ENCODE peak calls at places on chromosomes 3 and 15, in four cellular contexts. V is H1, I is HepG2, M is K562. L is an unnamed sample.

GRCh38 chr3:71310595-71311319 is 272.8 kb downstream of the FOXP1 start:
- DNase-seq in V (no peak), I (peak; percentile 24), M (no peak), L (peak; percentile 55)

GRCh38 chr15:31296304-31297220 is 30.1 kb upstream of the KLF13 start:
- DNase-seq in V (no peak), I (peak; percentile 97), M (no peak), L (no peak)

GRCh38 chr3:152284906-152285305 is 16.2 kb downstream of the MBNL1 start:
- DNase-seq in V (no peak), I (no peak), M (no peak), L (no peak)

GRCh38 chr15:58521293-58521991 is 89.7 kb downstream of the LIPC start:
- DNase-seq in V (peak; percentile 5), I (peak; percentile 42), M (peak; percentile 91), L (peak; percentile 84)

GRCh38 chr3:126160243-126161210 is 19.9 kb downstream of the ALDH1L1 start:
- DNase-seq in V (no peak), I (no peak), M (no peak), L (no peak)

GRCh38 chr15:58182460-58183163 is 44.4 kb downstream of the AQP9 start:
- DNase-seq in V (peak; percentile 36), I (peak; percentile 37), M (peak; percentile 79), L (peak; percentile 41)

GRCh38 chr15:69093614-69094013 is 66.8 kb upstream of the GLCE start:
- DNase-seq in V (no peak), I (no peak), M (no peak), L (no peak)

GRCh38 chr3:108117245-108117644 is 26.4 kb upstream of the CD47 start:
- DNase-seq in V (no peak), I (no peak), M (peak; percentile 45), L (peak; percentile 51)

GRCh38 chr3:100006570-100007271 is 107.6 kb downstream of the FILIP1L start:
- DNase-seq in V (no peak), I (peak; percentile 13), M (no peak), L (peak; percentile 60)

GRCh38 chr3:184345678-184346144 is 8.3 kb downstream of the FAM131A start:
- DNase-seq in V (no peak), I (peak; percentile 84), M (peak; percentile 85), L (peak; percentile 50)

GRCh38 chr3:43477600-43477999 is 144.2 kb downstream of the ANO10 start:
- DNase-seq in V (no peak), I (no peak), M (no peak), L (no peak)

GRCh38 chr3:139521811-139522210 is 17.7 kb downstream of the RBP1 start:
- DNase-seq in V (no peak), I (no peak), M (no peak), L (no peak)

GRCh38 chr15:45333550-45333949 is 44.8 kb downstream of the GATM start:
- DNase-seq in V (no peak), I (peak; percentile 53), M (no peak), L (peak; percentile 17)

GRCh38 chr15:69668963-69669362 is 216.3 kb downstream of the RPLP1 start:
- DNase-seq in V (no peak), I (no peak), M (no peak), L (no peak)

DNA sequence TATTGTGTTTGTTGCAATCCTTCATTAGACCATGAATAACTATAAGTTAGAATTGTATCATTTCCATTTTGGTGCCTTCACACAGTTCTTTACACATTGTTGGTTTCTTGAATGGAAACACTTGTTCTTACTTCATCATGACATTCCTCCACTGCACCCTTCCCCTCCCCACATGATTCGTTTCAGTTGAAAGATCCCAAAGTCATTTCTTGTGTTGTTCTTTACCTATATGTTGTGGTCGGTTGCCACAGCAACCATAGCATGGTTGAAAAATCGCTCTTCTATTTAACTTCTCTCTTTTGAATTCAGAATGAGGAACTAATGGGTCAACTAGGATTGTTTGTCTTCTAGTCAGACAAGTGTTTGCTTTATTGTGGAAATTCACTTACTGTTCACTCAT is 103.3 kb downstream of the IL1RAP start:
- DNase-seq in V (no peak), I (peak; percentile 92), M (no peak), L (no peak)
- H2AFZ ChIP-seq in V (no peak overlapping the region), I (no peak overlapping the region), M (no peak overlapping the region), L (no peak overlapping the region)

DNA sequence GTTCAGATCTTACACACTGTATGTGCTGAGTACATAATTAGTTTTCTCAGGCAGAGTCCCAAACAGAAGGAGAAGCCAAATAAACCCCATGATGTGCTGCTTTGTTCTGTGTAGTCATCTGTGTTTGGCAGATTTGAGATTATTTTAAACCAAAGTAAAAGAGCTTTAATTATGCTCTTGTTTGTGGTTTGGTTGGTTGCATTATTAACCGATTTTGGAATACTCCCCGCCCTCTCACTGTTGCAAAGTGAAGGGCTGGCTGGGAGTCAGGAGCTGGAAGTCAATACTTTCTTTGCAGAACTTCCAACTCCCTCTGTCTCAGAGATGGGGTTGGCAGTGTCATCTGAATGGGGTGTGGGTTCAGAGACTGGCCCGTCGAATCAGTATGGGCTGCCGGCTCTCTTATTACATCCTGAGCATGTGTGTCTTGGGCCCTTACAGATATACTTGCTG is 34.4 kb downstream of the SLCO3A1 start:
- DNase-seq in V (no peak), I (no peak), M (no peak), L (no peak)
- TF ChIP-seq MAFK in V (no peak), I (no peak), M (no peak), L (no peak)

GRCh38 chr3:178202199-178202598 is 334.0 kb upstream of the KCNMB2 start:
- DNase-seq in V (no peak), I (no peak), M (no peak), L (no peak)

GRCh38 chr3:178201714-178202113 is 334.5 kb upstream of the KCNMB2 start:
- DNase-seq in V (no peak), I (no peak), M (no peak), L (no peak)

GRCh38 chr3:178205750-178206149 is 330.5 kb upstream of the KCNMB2 start:
- DNase-seq in V (no peak), I (no peak), M (no peak), L (peak; percentile 51)

GRCh38 chr3:178203152-178203551 is 333.1 kb upstream of the KCNMB2 start:
- DNase-seq in V (no peak), I (no peak), M (no peak), L (peak; percentile 52)

GRCh38 chr3:178203650-178204049 is 332.6 kb upstream of the KCNMB2 start:
- DNase-seq in V (no peak), I (no peak), M (no peak), L (peak; percentile 47)
- H2AFZ ChIP-seq in V (no peak overlapping the region), I (no peak overlapping the region), M (no peak overlapping the region), L (no peak overlapping the region)

GRCh38 chr15:92623435-92623834 is 32.1 kb downstream of the FAM174B start:
- DNase-seq in V (no peak), I (no peak), M (no peak), L (no peak)
- TF ChIP-seq MAFK in V (no peak), I (no peak), M (no peak), L (no peak)

L was measured in IMR-90.